ENCODE peak calls at places on chromosome 20, in four cellular contexts. Y is A673, O is IMR-90, E is astrocyte. T is an unnamed sample.

GRCh38 chr20:1377984-1378742 is 14.7 kb downstream of the FKBP1A start:
- DNase-seq in E (peak; percentile 73), Y (no peak), O (peak; percentile 67), T (no peak)

GRCh38 chr20:47921306-47922279 is 136.3 kb upstream of the SULF2 start:
- DNase-seq in E (no peak), Y (no peak), O (no peak), T (no peak)

GRCh38 chr20:45911486-45912343 is at the start of gene PLTP:
- DNase-seq in E (peak; percentile 65), Y (peak; percentile 77), O (peak; percentile 57), T (peak; percentile 58)

GRCh38 chr20:59810376-59811187 is 122.9 kb downstream of the SYCP2 start:
- DNase-seq in Y (no peak), E (no peak), O (no peak), T (peak; percentile 22)

GRCh38 chr20:45341939-45342862 is 6.0 kb downstream of the SDC4 start:
- DNase-seq in E (peak; percentile 71), O (peak; percentile 74), Y (no peak), T (peak; percentile 90)

GRCh38 chr20:17806739-17807441 is 107.1 kb downstream of the BANF2 start:
- DNase-seq in Y (no peak), E (peak; percentile 78), O (peak; percentile 78), T (peak; percentile 49)

GRCh38 chr20:45835230-45836224 is 1.9 kb downstream of the SNX21 start:
- DNase-seq in E (peak; percentile 53), Y (no peak), O (peak; percentile 47), T (no peak)

GRCh38 chr20:7123457-7123856 is 356.0 kb downstream of the BMP2 start:
- DNase-seq in O (no peak), Y (no peak), E (no peak), T (no peak)

GRCh38 chr20:38805958-38806854 is 709 bp downstream of the PPP1R16B start:
- DNase-seq in Y (no peak), E (no peak), O (no peak), T (no peak)

GRCh38 chr20:57539889-57540288 is 14.9 kb upstream of the CTCFL start:
- DNase-seq in Y (no peak), E (no peak), O (no peak), T (no peak)

GRCh38 chr20:23034721-23035671 is at the start of gene SSTR4:
- DNase-seq in E (no peak), Y (no peak), O (no peak), T (no peak)

GRCh38 chr20:17883592-17884317 is 84.8 kb downstream of the SNX5 start:
- DNase-seq in Y (no peak), O (no peak), E (no peak), T (no peak)

GRCh38 chr20:53448875-53449274 is 144.8 kb downstream of the ZNF217 start:
- DNase-seq in O (no peak), E (peak; percentile 35), Y (no peak), T (no peak)

GRCh38 chr20:10218536-10219451 is at the start of gene SNAP25:
- DNase-seq in E (peak; percentile 84), O (peak; percentile 90), Y (peak; percentile 94), T (peak; percentile 41)

GRCh38 chr20:25148181-25148981 is 47.1 kb upstream of the ENTPD6 start:
- DNase-seq in Y (peak; percentile 53), O (peak; percentile 51), E (peak; percentile 31), T (peak; percentile 54)

GRCh38 chr20:46765506-46765905 is 56.1 kb downstream of the SLC2A10 start:
- DNase-seq in Y (no peak), O (no peak), E (no peak), T (no peak)

GRCh38 chr20:17972121-17972520 is 3.3 kb downstream of the MGME1 start:
- DNase-seq in Y (no peak), E (no peak), O (peak; percentile 42), T (no peak)

GRCh38 chr20:54843891-54844290 is 368.5 kb downstream of the DOK5 start:
- DNase-seq in Y (no peak), O (no peak), E (no peak), T (no peak)

DNA sequence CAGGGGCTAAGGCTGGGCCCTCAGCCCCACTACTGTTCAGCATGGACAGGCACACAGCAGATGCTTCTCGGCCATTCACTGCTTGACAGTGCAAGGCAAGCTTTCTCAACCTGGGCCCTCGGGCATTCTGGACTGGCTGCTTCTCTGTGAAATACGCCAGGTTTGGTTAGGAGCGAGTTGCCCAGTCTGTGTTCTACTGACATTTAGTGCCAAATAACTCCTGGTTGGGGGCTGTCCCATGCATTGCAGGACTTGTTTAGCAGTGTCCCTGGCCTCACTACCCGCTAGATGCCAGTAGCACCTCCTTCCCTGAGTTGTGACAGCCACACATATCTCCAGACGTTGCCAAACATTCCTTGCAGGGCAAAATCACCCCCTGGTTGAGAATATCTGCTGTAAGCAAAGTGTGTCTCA is 156.9 kb downstream of the CEBPB start:
- DNase-seq in O (no peak), Y (no peak), E (no peak), T (no peak)
- H3K4me1 ChIP-seq in O (peaks cover 11% of the 10 kb centered on the region), Y (peaks cover 24% of the 10 kb centered on the region), E (peaks cover 9% of the 10 kb centered on the region), T (peaks cover 21% of the 10 kb centered on the region)

GRCh38 chr20:34526466-34526865 is 10.2 kb downstream of the DYNLRB1 start:
- DNase-seq in Y (no peak), O (peak; percentile 33), E (no peak), T (no peak)
- H3K4me1 ChIP-seq in Y (no peaks in the 10 kb centered on the region), O (peaks cover 46% of the 10 kb centered on the region), E (peaks cover 38% of the 10 kb centered on the region), T (peaks cover 92% of the 10 kb centered on the region)

GRCh38 chr20:32333988-32334885 is 23.9 kb upstream of the ASXL1 start:
- DNase-seq in Y (no peak), O (no peak), E (no peak), T (peak; percentile 80)

GRCh38 chr20:32330555-32330897 is 27.6 kb upstream of the ASXL1 start:
- DNase-seq in O (no peak), Y (no peak), E (no peak), T (no peak)

GRCh38 chr20:32332614-32333013 is 25.5 kb upstream of the ASXL1 start:
- DNase-seq in E (peak; percentile 77), O (peak; percentile 76), Y (no peak), T (peak; percentile 60)

GRCh38 chr20:32329817-32330554 is 28.1 kb upstream of the ASXL1 start:
- DNase-seq in O (no peak), Y (no peak), E (no peak), T (no peak)

GRCh38 chr20:32333181-32333987 is 24.7 kb upstream of the ASXL1 start:
- DNase-seq in E (peak; percentile 20), O (no peak), Y (no peak), T (no peak)
- H3K4me1 ChIP-seq in E (peaks cover 21% of the 10 kb centered on the region), O (peaks cover 4% of the 10 kb centered on the region), Y (no peaks in the 10 kb centered on the region), T (peaks cover 44% of the 10 kb centered on the region)

GRCh38 chr20:63473555-63474449 is 1.3 kb upstream of the KCNQ2 start:
- DNase-seq in Y (peak; percentile 44), E (no peak), O (no peak), T (no peak)

GRCh38 chr20:63472159-63472811 is at the start of gene KCNQ2:
- DNase-seq in O (no peak), E (no peak), Y (peak; percentile 60), T (no peak)

GRCh38 chr20:63471719-63472158 is 716 bp downstream of the KCNQ2 start:
- DNase-seq in O (no peak), Y (no peak), E (no peak), T (no peak)

GRCh38 chr20:63471002-63471718 is 1.3 kb downstream of the KCNQ2 start:
- DNase-seq in E (no peak), Y (no peak), O (no peak), T (no peak)

GRCh38 chr20:63472862-63473390 is 471 bp upstream of the KCNQ2 start:
- DNase-seq in Y (no peak), O (no peak), E (no peak), T (no peak)
- H3K4me1 ChIP-seq in Y (peaks cover 10% of the 10 kb centered on the region), O (no peaks in the 10 kb centered on the region), E (no peaks in the 10 kb centered on the region), T (peaks cover 14% of the 10 kb centered on the region)

DNA sequence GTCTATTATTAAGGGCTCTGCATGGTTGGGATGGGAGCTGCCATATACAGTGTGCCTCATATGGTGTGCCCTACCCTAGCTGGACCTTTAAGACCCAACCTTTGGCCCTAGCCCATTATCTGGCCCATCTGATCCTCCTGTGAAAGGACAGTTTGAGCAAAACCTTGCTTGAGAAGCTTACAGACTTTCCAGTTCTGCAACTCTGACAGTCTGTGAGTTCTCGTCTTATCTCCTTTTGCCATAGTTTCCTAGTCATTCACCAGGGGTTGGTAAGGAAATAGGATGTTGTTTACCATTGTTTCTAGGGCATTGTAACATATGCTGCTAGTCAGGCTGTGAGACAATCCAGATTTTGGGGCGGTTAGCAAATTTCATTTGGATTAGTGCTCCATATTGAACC is 17.2 kb downstream of the CTNNBL1 start:
- DNase-seq in Y (no peak), E (no peak), O (no peak), T (no peak)
- H3K4me1 ChIP-seq in Y (peaks cover 6% of the 10 kb centered on the region), E (no peaks in the 10 kb centered on the region), O (peaks cover 1% of the 10 kb centered on the region), T (peaks cover 48% of the 10 kb centered on the region)